ENCODE peak calls at places on chromosomes 3 and 15, in six cellular contexts. Q is pancreas, G is GM23248, P is prostate gland, A is astrocyte, S is left lung. U is an unnamed sample.

GRCh38 chr3:105539897-105540296 is 173.2 kb downstream of the ALCAM start:
- DNase-seq in Q (no peak), G (no peak), P (no peak), A (no peak), S (no peak), U (no peak)

GRCh38 chr15:46676233-46677206 is 1040.8 kb upstream of the SEMA6D start:
- DNase-seq in Q (no peak), G (no peak), P (no peak), A (no peak), S (no peak), U (no peak)

GRCh38 chr3:196757876-196758739 is 18.5 kb downstream of the PAK2 start:
- DNase-seq in Q (no peak), G (peak; percentile 69), P (no peak), A (peak; percentile 81), S (no peak), U (no peak)

GRCh38 chr15:44427756-44428724 is 611 bp downstream of the CTDSPL2 start:
- DNase-seq in Q (no peak), G (peak; percentile 82), P (peak; percentile 44), A (peak; percentile 62), S (no peak), U (no peak)

GRCh38 chr3:53261712-53262111 is 5.9 kb upstream of the TKT start:
- DNase-seq in Q (no peak), G (no peak), P (no peak), A (no peak), S (no peak), U (no peak)

GRCh38 chr3:74523811-74524210 is 90.6 kb downstream of the CNTN3 start:
- DNase-seq in Q (no peak), G (peak; percentile 71), P (no peak), A (peak; percentile 2), S (no peak), U (no peak)

GRCh38 chr15:34721802-34722795 is 32.7 kb downstream of the GJD2 start:
- DNase-seq in Q (peak; percentile 22), G (peak; percentile 95), P (no peak), A (peak; percentile 39), S (no peak), U (no peak)

GRCh38 chr3:66740260-66740659 is 239.4 kb upstream of the LRIG1 start:
- DNase-seq in Q (no peak), G (no peak), P (no peak), A (no peak), S (no peak), U (no peak)

GRCh38 chr3:123767020-123767394 is 117.1 kb downstream of the MYLK start:
- DNase-seq in Q (no peak), G (no peak), P (no peak), A (no peak), S (no peak), U (no peak)

GRCh38 chr3:171262431-171262830 is 197.8 kb downstream of the TNIK start:
- DNase-seq in Q (no peak), G (peak; percentile 57), P (no peak), A (peak; percentile 75), S (no peak), U (no peak)

GRCh38 chr15:41043276-41043675 is 72.8 kb downstream of the INO80 start:
- DNase-seq in Q (no peak), G (peak; percentile 63), P (no peak), A (peak; percentile 71), S (no peak), U (no peak)

DNA sequence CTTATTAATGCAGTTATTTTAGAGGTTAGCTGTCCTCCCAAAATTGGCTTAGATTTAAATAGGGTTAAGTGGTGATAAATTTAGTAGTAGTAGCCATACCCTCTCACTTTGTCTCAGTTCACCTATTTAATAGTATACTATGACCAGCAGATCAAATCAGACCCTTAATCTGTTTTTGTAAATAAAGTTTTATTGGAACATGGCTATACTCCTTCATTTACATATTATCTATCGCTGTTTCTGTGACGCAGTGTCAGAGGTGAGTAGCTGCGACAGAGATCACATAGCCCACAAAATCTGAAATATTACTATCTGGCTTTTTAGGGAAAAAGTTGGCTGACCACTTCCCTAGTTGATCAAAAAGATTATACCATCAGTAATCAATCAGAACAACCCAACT is 113.2 kb downstream of the FILIP1L start:
- DNase-seq in Q (no peak), G (no peak), P (no peak), A (no peak), S (no peak), U (no peak)
- H3K27ac ChIP-seq in Q (no peak overlapping the region), G (no peak overlapping the region), P (no peak overlapping the region), A (no peak overlapping the region), S (no peak overlapping the region), U (no peak overlapping the region)

GRCh38 chr15:95669146-95669922 is 661.2 kb upstream of the NR2F2 start:
- DNase-seq in Q (no peak), G (peak; percentile 18), P (no peak), A (no peak), S (no peak), U (no peak)
- H3K4me3 ChIP-seq in Q (no peak overlapping the region), G (peak overlapping the region; percentile 59), P (peak overlapping the region; percentile 5), A (no peak overlapping the region), S (no peak overlapping the region), U (no peak overlapping the region)

DNA sequence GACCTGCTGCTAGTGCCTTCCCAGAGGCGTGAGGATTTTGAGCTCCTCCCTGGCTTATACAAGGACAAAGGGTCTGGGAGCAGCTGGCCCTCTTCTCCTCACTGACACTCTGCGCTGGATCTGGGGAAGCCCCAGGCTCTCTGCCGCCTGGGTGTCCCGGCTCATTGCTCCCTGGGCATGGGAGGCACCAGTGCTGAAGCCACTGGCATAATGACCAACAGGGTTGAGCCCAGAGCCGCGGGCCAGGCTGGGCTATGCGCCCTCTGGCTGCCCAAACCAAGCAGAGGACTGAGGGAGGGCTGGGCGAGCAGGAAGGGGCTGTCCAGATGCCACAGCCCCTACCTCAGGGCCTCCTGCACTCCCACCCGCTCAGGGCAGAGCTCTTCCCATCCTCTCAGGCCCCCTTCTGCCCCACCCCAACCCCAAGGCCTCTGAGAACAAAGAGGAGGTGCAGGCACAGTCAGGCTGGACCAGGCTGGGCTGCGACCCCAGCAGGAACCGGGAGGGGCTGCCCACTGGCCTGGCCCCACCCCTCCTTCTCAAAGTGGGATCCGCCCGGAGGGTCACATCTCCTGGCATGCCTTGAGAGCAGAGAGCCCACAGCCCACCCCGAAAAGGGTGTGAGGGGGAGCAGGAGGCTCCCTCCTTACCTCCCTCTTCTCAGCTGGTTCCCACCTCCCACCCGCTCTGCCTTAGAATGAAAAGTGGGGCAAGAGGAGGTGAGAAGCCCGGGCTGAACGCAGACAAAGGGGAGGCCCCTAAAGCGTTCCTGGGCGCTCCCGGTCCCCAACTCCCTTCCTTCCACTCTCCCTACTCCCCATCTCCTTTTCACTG is 1.5 kb downstream of the LINGO1 start:
- DNase-seq in Q (no peak), G (no peak), P (no peak), A (no peak), S (no peak), U (no peak)
- H3K27ac ChIP-seq in Q (no peak overlapping the region), G (no peak overlapping the region), P (no peak overlapping the region), A (no peak overlapping the region), S (no peak overlapping the region), U (no peak overlapping the region)

DNA sequence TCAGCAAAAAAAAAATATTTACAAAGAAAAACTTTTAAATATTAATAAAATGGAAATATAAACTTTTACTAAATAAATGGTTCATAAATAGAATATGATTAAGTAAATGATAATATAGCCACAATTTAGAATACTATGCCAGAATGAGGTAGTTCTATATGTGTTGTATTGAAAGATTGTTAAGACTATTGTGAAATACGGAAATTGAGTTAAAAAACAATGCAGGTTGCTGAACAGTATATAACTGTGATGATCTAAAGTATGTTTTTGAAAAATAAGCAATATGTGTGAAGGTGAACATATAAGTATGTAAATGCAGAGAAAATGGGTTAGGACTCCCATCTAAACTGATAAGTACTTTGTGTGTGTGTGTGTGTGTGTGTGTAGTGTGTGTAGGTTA is 1.2 kb downstream of the ZNF35 start:
- DNase-seq in Q (no peak), G (no peak), P (no peak), A (no peak), S (no peak), U (no peak)
- H3K4me3 ChIP-seq in Q (no peak overlapping the region), G (peak overlapping the region; percentile 95), P (no peak overlapping the region), A (peak overlapping the region; percentile 77), S (peak overlapping the region; percentile 77), U (no peak overlapping the region)

U was measured in CD8-positive, alpha-beta memory T cell.